ENCODE peak calls at places on chromosomes 2 and 18, in eight cellular contexts. One of them, this sample, is unnamed.

GRCh38 chr2:10448646-10449480 is 736 bp upstream of the ODC1 start:
- DNase-seq in WTC11: peak; percentile 87
- DNase-seq in activated T-helper 1 cell treated with Interleukin-2 at 50 U/mL for 16 hours: peak; percentile 96
- DNase-seq in adrenal gland: no peak
- DNase-seq in AG10803: peak; percentile 25
- DNase-seq in ascending aorta: peak; percentile 63
- DNase-seq in stimulated activated CD4-positive, alpha-beta T cell treated with anti-CD3 and anti-CD28 coated beads, Interleukin-2, amount 100 ng/mL, for 48 hours: peak; percentile 53
- DNase-seq in Kasumi-1: peak; percentile 89
- DNase-seq in this sample: peak; percentile 96

GRCh38 chr2:109531896-109532727 is 81.7 kb downstream of the SEPTIN10 start:
- DNase-seq in WTC11: no peak
- DNase-seq in activated T-helper 1 cell treated with Interleukin-2 at 50 U/mL for 16 hours: no peak
- DNase-seq in adrenal gland: no peak
- DNase-seq in AG10803: no peak
- DNase-seq in ascending aorta: no peak
- DNase-seq in stimulated activated CD4-positive, alpha-beta T cell treated with anti-CD3 and anti-CD28 coated beads, Interleukin-2, amount 100 ng/mL, for 48 hours: no peak
- DNase-seq in Kasumi-1: no peak
- DNase-seq in this sample: no peak

GRCh38 chr2:236403125-236403524 is 138.9 kb upstream of the ASB18 start:
- DNase-seq in WTC11: no peak
- DNase-seq in activated T-helper 1 cell treated with Interleukin-2 at 50 U/mL for 16 hours: no peak
- DNase-seq in adrenal gland: no peak
- DNase-seq in AG10803: no peak
- DNase-seq in ascending aorta: no peak
- DNase-seq in stimulated activated CD4-positive, alpha-beta T cell treated with anti-CD3 and anti-CD28 coated beads, Interleukin-2, amount 100 ng/mL, for 48 hours: no peak
- DNase-seq in Kasumi-1: no peak
- DNase-seq in this sample: peak; percentile 4

GRCh38 chr2:219881851-219882250 is 254.4 kb downstream of the SLC4A3 start:
- DNase-seq in WTC11: no peak
- DNase-seq in activated T-helper 1 cell treated with Interleukin-2 at 50 U/mL for 16 hours: no peak
- DNase-seq in adrenal gland: no peak
- DNase-seq in AG10803: no peak
- DNase-seq in ascending aorta: no peak
- DNase-seq in stimulated activated CD4-positive, alpha-beta T cell treated with anti-CD3 and anti-CD28 coated beads, Interleukin-2, amount 100 ng/mL, for 48 hours: no peak
- DNase-seq in Kasumi-1: no peak
- DNase-seq in this sample: no peak

GRCh38 chr2:167862787-167863186 is 384.6 kb downstream of the STK39 start:
- DNase-seq in WTC11: no peak
- DNase-seq in activated T-helper 1 cell treated with Interleukin-2 at 50 U/mL for 16 hours: no peak
- DNase-seq in adrenal gland: no peak
- DNase-seq in AG10803: no peak
- DNase-seq in ascending aorta: no peak
- DNase-seq in stimulated activated CD4-positive, alpha-beta T cell treated with anti-CD3 and anti-CD28 coated beads, Interleukin-2, amount 100 ng/mL, for 48 hours: no peak
- DNase-seq in Kasumi-1: no peak
- DNase-seq in this sample: no peak

GRCh38 chr2:231727621-231728020 is 19.3 kb downstream of the PTMA start:
- DNase-seq in WTC11: no peak
- DNase-seq in activated T-helper 1 cell treated with Interleukin-2 at 50 U/mL for 16 hours: no peak
- DNase-seq in adrenal gland: no peak
- DNase-seq in AG10803: no peak
- DNase-seq in ascending aorta: no peak
- DNase-seq in stimulated activated CD4-positive, alpha-beta T cell treated with anti-CD3 and anti-CD28 coated beads, Interleukin-2, amount 100 ng/mL, for 48 hours: no peak
- DNase-seq in Kasumi-1: no peak
- DNase-seq in this sample: no peak

GRCh38 chr18:23918395-23919032 is 96.0 kb upstream of the TTC39C start:
- DNase-seq in WTC11: peak; percentile 88
- DNase-seq in activated T-helper 1 cell treated with Interleukin-2 at 50 U/mL for 16 hours: peak; percentile 54
- DNase-seq in adrenal gland: peak; percentile 69
- DNase-seq in AG10803: peak; percentile 40
- DNase-seq in ascending aorta: no peak
- DNase-seq in stimulated activated CD4-positive, alpha-beta T cell treated with anti-CD3 and anti-CD28 coated beads, Interleukin-2, amount 100 ng/mL, for 48 hours: peak; percentile 83
- DNase-seq in Kasumi-1: peak; percentile 78
- DNase-seq in this sample: peak; percentile 83

GRCh38 chr2:191086707-191087106 is 64.1 kb downstream of the STAT4 start:
- DNase-seq in WTC11: no peak
- DNase-seq in activated T-helper 1 cell treated with Interleukin-2 at 50 U/mL for 16 hours: no peak
- DNase-seq in adrenal gland: no peak
- DNase-seq in AG10803: peak; percentile 1
- DNase-seq in ascending aorta: no peak
- DNase-seq in stimulated activated CD4-positive, alpha-beta T cell treated with anti-CD3 and anti-CD28 coated beads, Interleukin-2, amount 100 ng/mL, for 48 hours: no peak
- DNase-seq in Kasumi-1: no peak
- DNase-seq in this sample: no peak

GRCh38 chr2:156321243-156321904 is 11.1 kb downstream of the NR4A2 start:
- DNase-seq in WTC11: peak; percentile 41
- DNase-seq in activated T-helper 1 cell treated with Interleukin-2 at 50 U/mL for 16 hours: peak; percentile 9
- DNase-seq in adrenal gland: no peak
- DNase-seq in AG10803: no peak
- DNase-seq in ascending aorta: no peak
- DNase-seq in stimulated activated CD4-positive, alpha-beta T cell treated with anti-CD3 and anti-CD28 coated beads, Interleukin-2, amount 100 ng/mL, for 48 hours: no peak
- DNase-seq in Kasumi-1: no peak
- DNase-seq in this sample: no peak

GRCh38 chr2:75276093-75277055 is 77.1 kb upstream of the TACR1 start:
- DNase-seq in WTC11: no peak
- DNase-seq in activated T-helper 1 cell treated with Interleukin-2 at 50 U/mL for 16 hours: no peak
- DNase-seq in adrenal gland: no peak
- DNase-seq in AG10803: peak; percentile 43
- DNase-seq in ascending aorta: no peak
- DNase-seq in stimulated activated CD4-positive, alpha-beta T cell treated with anti-CD3 and anti-CD28 coated beads, Interleukin-2, amount 100 ng/mL, for 48 hours: no peak
- DNase-seq in Kasumi-1: no peak
- DNase-seq in this sample: no peak

GRCh38 chr18:48996901-48997463 is 46.2 kb upstream of the SMAD7 start:
- DNase-seq in WTC11: no peak
- DNase-seq in activated T-helper 1 cell treated with Interleukin-2 at 50 U/mL for 16 hours: no peak
- DNase-seq in adrenal gland: no peak
- DNase-seq in AG10803: peak; percentile 96
- DNase-seq in ascending aorta: no peak
- DNase-seq in stimulated activated CD4-positive, alpha-beta T cell treated with anti-CD3 and anti-CD28 coated beads, Interleukin-2, amount 100 ng/mL, for 48 hours: no peak
- DNase-seq in Kasumi-1: no peak
- DNase-seq in this sample: no peak

GRCh38 chr18:46868171-46868921 is 49.0 kb downstream of the PIAS2 start:
- DNase-seq in WTC11: no peak
- DNase-seq in activated T-helper 1 cell treated with Interleukin-2 at 50 U/mL for 16 hours: no peak
- DNase-seq in adrenal gland: no peak
- DNase-seq in AG10803: no peak
- DNase-seq in ascending aorta: no peak
- DNase-seq in stimulated activated CD4-positive, alpha-beta T cell treated with anti-CD3 and anti-CD28 coated beads, Interleukin-2, amount 100 ng/mL, for 48 hours: no peak
- DNase-seq in Kasumi-1: peak; percentile 71
- DNase-seq in this sample: no peak

GRCh38 chr2:43000242-43001054 is 208.1 kb upstream of the HAAO start:
- DNase-seq in WTC11: no peak
- DNase-seq in activated T-helper 1 cell treated with Interleukin-2 at 50 U/mL for 16 hours: no peak
- DNase-seq in adrenal gland: no peak
- DNase-seq in AG10803: no peak
- DNase-seq in ascending aorta: no peak
- DNase-seq in stimulated activated CD4-positive, alpha-beta T cell treated with anti-CD3 and anti-CD28 coated beads, Interleukin-2, amount 100 ng/mL, for 48 hours: no peak
- DNase-seq in Kasumi-1: no peak
- DNase-seq in this sample: no peak

GRCh38 chr2:79447462-79447861 is 65.4 kb upstream of the CTNNA2 start:
- DNase-seq in WTC11: no peak
- DNase-seq in activated T-helper 1 cell treated with Interleukin-2 at 50 U/mL for 16 hours: no peak
- DNase-seq in adrenal gland: no peak
- DNase-seq in AG10803: no peak
- DNase-seq in ascending aorta: no peak
- DNase-seq in stimulated activated CD4-positive, alpha-beta T cell treated with anti-CD3 and anti-CD28 coated beads, Interleukin-2, amount 100 ng/mL, for 48 hours: no peak
- DNase-seq in Kasumi-1: no peak
- DNase-seq in this sample: no peak

GRCh38 chr2:37711308-37711731 is 39.9 kb upstream of the CDC42EP3 start:
- DNase-seq in WTC11: peak; percentile 17
- DNase-seq in activated T-helper 1 cell treated with Interleukin-2 at 50 U/mL for 16 hours: peak; percentile 7
- DNase-seq in adrenal gland: no peak
- DNase-seq in AG10803: peak; percentile 98
- DNase-seq in ascending aorta: no peak
- DNase-seq in stimulated activated CD4-positive, alpha-beta T cell treated with anti-CD3 and anti-CD28 coated beads, Interleukin-2, amount 100 ng/mL, for 48 hours: no peak
- DNase-seq in Kasumi-1: peak; percentile 91
- DNase-seq in this sample: no peak

GRCh38 chr2:191304939-191305875 is 60.0 kb downstream of the MYO1B start:
- DNase-seq in WTC11: no peak
- DNase-seq in activated T-helper 1 cell treated with Interleukin-2 at 50 U/mL for 16 hours: no peak
- DNase-seq in adrenal gland: peak; percentile 16
- DNase-seq in AG10803: peak; percentile 96
- DNase-seq in ascending aorta: no peak
- DNase-seq in stimulated activated CD4-positive, alpha-beta T cell treated with anti-CD3 and anti-CD28 coated beads, Interleukin-2, amount 100 ng/mL, for 48 hours: no peak
- DNase-seq in Kasumi-1: no peak
- DNase-seq in this sample: no peak

GRCh38 chr2:219230201-219230540 is 565 bp downstream of the ANKZF1 start:
- DNase-seq in WTC11: peak; percentile 45
- DNase-seq in activated T-helper 1 cell treated with Interleukin-2 at 50 U/mL for 16 hours: no peak
- DNase-seq in adrenal gland: peak; percentile 52
- DNase-seq in AG10803: peak; percentile 40
- DNase-seq in ascending aorta: no peak
- DNase-seq in stimulated activated CD4-positive, alpha-beta T cell treated with anti-CD3 and anti-CD28 coated beads, Interleukin-2, amount 100 ng/mL, for 48 hours: peak; percentile 54
- DNase-seq in Kasumi-1: peak; percentile 32
- DNase-seq in this sample: peak; percentile 65

GRCh38 chr2:37985333-37985732 is 60.2 kb downstream of the RMDN2 start:
- DNase-seq in WTC11: no peak
- DNase-seq in activated T-helper 1 cell treated with Interleukin-2 at 50 U/mL for 16 hours: no peak
- DNase-seq in adrenal gland: no peak
- DNase-seq in AG10803: peak; percentile 75
- DNase-seq in ascending aorta: no peak
- DNase-seq in stimulated activated CD4-positive, alpha-beta T cell treated with anti-CD3 and anti-CD28 coated beads, Interleukin-2, amount 100 ng/mL, for 48 hours: no peak
- DNase-seq in Kasumi-1: no peak
- DNase-seq in this sample: no peak

GRCh38 chr2:165203689-165204559 is at the start of gene SCN3A:
- DNase-seq in WTC11: peak; percentile 17
- DNase-seq in activated T-helper 1 cell treated with Interleukin-2 at 50 U/mL for 16 hours: no peak
- DNase-seq in adrenal gland: peak; percentile 19
- DNase-seq in AG10803: peak; percentile 42
- DNase-seq in ascending aorta: no peak
- DNase-seq in stimulated activated CD4-positive, alpha-beta T cell treated with anti-CD3 and anti-CD28 coated beads, Interleukin-2, amount 100 ng/mL, for 48 hours: peak; percentile 2
- DNase-seq in Kasumi-1: peak; percentile 50
- DNase-seq in this sample: peak; percentile 81

GRCh38 chr2:8684421-8684884 is 2.6 kb downstream of the ID2 start:
- DNase-seq in WTC11: no peak
- DNase-seq in activated T-helper 1 cell treated with Interleukin-2 at 50 U/mL for 16 hours: no peak
- DNase-seq in adrenal gland: no peak
- DNase-seq in AG10803: peak; percentile 30
- DNase-seq in ascending aorta: no peak
- DNase-seq in stimulated activated CD4-positive, alpha-beta T cell treated with anti-CD3 and anti-CD28 coated beads, Interleukin-2, amount 100 ng/mL, for 48 hours: no peak
- DNase-seq in Kasumi-1: peak; percentile 26
- DNase-seq in this sample: peak; percentile 75

This sample was measured in NAMALWA.